ENCODE peak calls at places on chromosomes 4 and X, in nine cellular contexts. Z is T-cell, N is midbrain, U is retina, D is iris pigment epithelial cell, C is naive B cell, X is G401, T is NCI-H1105, M is NCI-H1694. V is an unnamed sample.

GRCh38 chr4:68907230-68907629 is 44.4 kb downstream of the UGT2A3 start:
- DNase-seq in Z (no peak), N (no peak), U (no peak), D (no peak), C (no peak), X (no peak), T (no peak), M (no peak), V (no peak)

GRCh38 chr4:17781072-17781830 is at the start of gene FAM184B:
- DNase-seq in Z (no peak), N (no peak), U (peak), D (no peak), C (no peak), X (no peak), T (no peak), M (no peak), V (peak)

GRCh38 chr4:182895791-182896292 is 21.3 kb downstream of the DCTD start:
- DNase-seq in Z (no peak), N (no peak), U (no peak), D (no peak), C (no peak), X (no peak), T (no peak), M (no peak), V (no peak)

GRCh38 chrX:104193485-104193884 is 27.2 kb downstream of the FAM199X start:
- DNase-seq in Z (no peak), N (no peak), U (no peak), D (peak), C (no peak), X (no peak), T (no peak), M (no peak), V (no peak)

GRCh38 chrX:40282901-40283674 is 185.3 kb upstream of the BCOR start:
- DNase-seq in Z (no peak), N (no peak), U (no peak), D (no peak), C (no peak), X (no peak), T (no peak), M (no peak), V (no peak)

GRCh38 chrX:112051546-112051945 is 31.0 kb downstream of the TRPC5 start:
- DNase-seq in Z (no peak), N (no peak), U (no peak), D (no peak), C (no peak), X (no peak), T (no peak), M (no peak), V (no peak)

GRCh38 chrX:68830486-68831404 is 1.9 kb downstream of the EFNB1 start:
- DNase-seq in Z (peak), N (no peak), U (peak), D (no peak), C (no peak), X (no peak), T (no peak), M (no peak), V (no peak)

GRCh38 chrX:2184089-2184488 is 316.7 kb downstream of the DHRSX start:
- DNase-seq in Z (no peak), N (no peak), U (no peak), D (no peak), C (no peak), X (no peak), T (no peak), M (no peak), V (no peak)

GRCh38 chrX:11423362-11423818 is 130.2 kb downstream of the AMELX start:
- DNase-seq in Z (no peak), N (peak), U (no peak), D (peak), C (no peak), X (no peak), T (no peak), M (no peak), V (peak)

GRCh38 chrX:124818764-124819163 is 472.4 kb downstream of the SH2D1A start:
- DNase-seq in Z (no peak), N (no peak), U (no peak), D (no peak), C (no peak), X (no peak), T (no peak), M (no peak), V (no peak)

GRCh38 chr4:152223600-152223999 is 312.3 kb downstream of the FBXW7 start:
- DNase-seq in Z (no peak), N (no peak), U (no peak), D (no peak), C (no peak), X (no peak), T (no peak), M (no peak), V (no peak)

GRCh38 chr4:7144374-7145290 is 47.7 kb upstream of the SORCS2 start:
- DNase-seq in Z (no peak), N (no peak), U (no peak), D (peak), C (no peak), X (no peak), T (no peak), M (no peak), V (no peak)

GRCh38 chr4:52704676-52705075 is 45.6 kb upstream of the USP46 start:
- DNase-seq in Z (no peak), N (no peak), U (no peak), D (no peak), C (no peak), X (no peak), T (peak), M (peak), V (no peak)

GRCh38 chr4:128384091-128384520 is 96.5 kb upstream of the PGRMC2 start:
- DNase-seq in Z (no peak), N (no peak), U (no peak), D (peak), C (no peak), X (no peak), T (no peak), M (no peak), V (no peak)

GRCh38 chrX:129115104-129115503 is 408.2 kb downstream of the SMARCA1 start:
- DNase-seq in Z (no peak), N (no peak), U (no peak), D (peak), C (no peak), X (peak), T (no peak), M (peak), V (peak)

GRCh38 chrX:108736509-108737479 is at the start of gene IRS4:
- DNase-seq in Z (no peak), N (peak), U (peak), D (peak), C (no peak), X (no peak), T (peak), M (no peak), V (peak)

GRCh38 chrX:129606918-129607317 is 47.8 kb downstream of the APLN start:
- DNase-seq in Z (peak), N (peak), U (peak), D (peak), C (peak), X (peak), T (peak), M (peak), V (peak)

GRCh38 chrX:2385224-2385623 is 115.6 kb downstream of the DHRSX start:
- DNase-seq in Z (no peak), N (no peak), U (no peak), D (peak), C (no peak), X (no peak), T (no peak), M (no peak), V (no peak)

GRCh38 chr4:14025093-14025492 is 397.6 kb upstream of the BOD1L1 start:
- DNase-seq in Z (no peak), N (no peak), U (no peak), D (peak), C (no peak), X (no peak), T (no peak), M (no peak), V (no peak)

GRCh38 chrX:152817082-152817744 is 13.3 kb downstream of the CETN2 start:
- DNase-seq in Z (no peak), N (peak), U (peak), D (peak), C (no peak), X (peak), T (peak), M (peak), V (no peak)